ENCODE peak calls at places on chromosomes 6 and 20, in four cellular contexts. S is AG08396; X is IMR-90; N is stimulated activated CD4-positive, alpha-beta T cell treated with anti-CD3 and anti-CD28 coated beads, Interleukin-2, amount 100 ng/mL, for 48 hours. O is an unnamed sample.

GRCh38 chr6:131213501-131213990 is 78.3 kb downstream of the AKAP7 start:
- DNase-seq in X (peak; percentile 61), S (no peak), N (no peak), O (no peak)

GRCh38 chr20:17570347-17571152 is 675 bp downstream of the DSTN start:
- DNase-seq in X (peak; percentile 33), S (no peak), N (no peak), O (peak; percentile 30)

GRCh38 chr6:10610289-10610688 is 84.1 kb downstream of the C6orf52 start:
- DNase-seq in N (no peak), X (peak; percentile 68), S (peak; percentile 45), O (no peak)

GRCh38 chr20:3109350-3110302 is 25.1 kb upstream of the AVP start:
- DNase-seq in S (no peak), X (no peak), N (no peak), O (no peak)

GRCh38 chr6:140178550-140179334 is 804.3 kb upstream of the CITED2 start:
- DNase-seq in S (peak; percentile 10), N (no peak), X (peak; percentile 81), O (no peak)

GRCh38 chr6:126385536-126385935 is 45.6 kb downstream of the CENPW start:
- DNase-seq in N (no peak), S (no peak), X (no peak), O (no peak)

GRCh38 chr20:13243826-13244376 is 22.8 kb downstream of the ISM1 start:
- DNase-seq in N (no peak), S (peak; percentile 23), X (no peak), O (no peak)

GRCh38 chr20:37600486-37600885 is 72.8 kb upstream of the BLCAP start:
- DNase-seq in N (no peak), X (no peak), S (no peak), O (no peak)

GRCh38 chr6:118867181-118867580 is 26.8 kb upstream of the ASF1A start:
- DNase-seq in X (peak; percentile 79), S (no peak), N (no peak), O (no peak)

GRCh38 chr20:50680106-50680960 is 11.0 kb downstream of the RIPOR3 start:
- DNase-seq in N (no peak), X (no peak), S (peak; percentile 44), O (no peak)

GRCh38 chr20:62362991-62363919 is 3.9 kb downstream of the LAMA5 start:
- DNase-seq in N (no peak), X (no peak), S (no peak), O (no peak)

GRCh38 chr6:492816-493414 is 101.4 kb downstream of the IRF4 start:
- DNase-seq in S (no peak), N (no peak), X (no peak), O (no peak)

GRCh38 chr6:163415176-163415619 is 680 bp downstream of the QKI start:
- DNase-seq in N (peak; percentile 12), X (no peak), S (no peak), O (no peak)

GRCh38 chr6:4772750-4773149 is 3.5 kb upstream of the CDYL start:
- DNase-seq in X (no peak), N (no peak), S (no peak), O (no peak)

GRCh38 chr6:41337709-41338108 is 2.3 kb downstream of the NCR2 start:
- DNase-seq in X (no peak), N (no peak), S (no peak), O (no peak)

GRCh38 chr6:50720623-50721022 is 7.3 kb downstream of the TFAP2D start:
- DNase-seq in S (no peak), N (no peak), X (no peak), O (no peak)

GRCh38 chr6:45415315-45415714 is 37.6 kb upstream of the SUPT3H start:
- DNase-seq in S (no peak), N (no peak), X (no peak), O (no peak)

GRCh38 chr6:1624848-1625341 is 15.2 kb downstream of the FOXC1 start:
- DNase-seq in N (no peak), X (peak; percentile 62), S (peak; percentile 73), O (no peak)

GRCh38 chr20:61482425-61482887 is 230.4 kb downstream of the CDH4 start:
- DNase-seq in X (no peak), N (no peak), S (no peak), O (no peak)

GRCh38 chr20:39632176-39632575 is 670.0 kb downstream of the DHX35 start:
- DNase-seq in X (no peak), S (no peak), N (no peak), O (no peak)

GRCh38 chr6:45069091-45069490 is 259.0 kb upstream of the RUNX2 start:
- DNase-seq in S (no peak), N (no peak), X (no peak), O (no peak)

GRCh38 chr6:168193816-168194701 is 115.0 kb upstream of the FRMD1 start:
- DNase-seq in N (no peak), S (no peak), X (no peak), O (no peak)

GRCh38 chr6:47028835-47029360 is 13.2 kb downstream of the ADGRF1 start:
- DNase-seq in N (no peak), S (no peak), X (no peak), O (no peak)

GRCh38 chr20:64142546-64142945 is 21.7 kb upstream of the MYT1 start:
- DNase-seq in N (no peak), X (no peak), S (no peak), O (no peak)

GRCh38 chr20:48986899-48987298 is 59.2 kb upstream of the CSE1L start:
- DNase-seq in N (no peak), X (no peak), S (no peak), O (no peak)

GRCh38 chr20:50019466-50020256 is 36.9 kb downstream of the SNAI1 start:
- DNase-seq in S (no peak), X (no peak), N (no peak), O (no peak)

GRCh38 chr20:16945619-16946018 is 197.5 kb downstream of the OTOR start:
- DNase-seq in X (no peak), N (no peak), S (no peak), O (no peak)

GRCh38 chr6:155782739-155783459 is 327.3 kb upstream of the NOX3 start:
- DNase-seq in X (peak; percentile 94), N (no peak), S (peak; percentile 10), O (no peak)

GRCh38 chr6:15593798-15594197 is 69.0 kb downstream of the DTNBP1 start:
- DNase-seq in X (peak; percentile 27), N (no peak), S (no peak), O (no peak)

GRCh38 chr6:86192123-86192522 is 549.4 kb upstream of the SYNCRIP start:
- DNase-seq in X (no peak), S (no peak), N (no peak), O (no peak)